ENCODE peak calls at places on chromosome 14, in five cellular contexts. M, W, R, A and Q are unnamed samples.

GRCh38 chr14:63745858-63746425 is 18.1 kb upstream of the SGPP1 start:
- DNase-seq in A (no peak), M (no peak), W (no peak), R (no peak), Q (no peak)

GRCh38 chr14:89625988-89626806 is 209.2 kb upstream of the FOXN3 start:
- DNase-seq in R (no peak), W (no peak), M (no peak), A (no peak), Q (no peak)

GRCh38 chr14:21041676-21042433 is at the start of gene RNASE7:
- DNase-seq in A (peak; percentile 46), W (peak; percentile 57), M (no peak), R (no peak), Q (no peak)

GRCh38 chr14:90266441-90267154 is 10.2 kb downstream of the PSMC1 start:
- DNase-seq in R (no peak), M (no peak), W (no peak), A (no peak), Q (no peak)

GRCh38 chr14:104827173-104828055 is 26.5 kb downstream of the ZBTB42 start:
- DNase-seq in A (peak; percentile 41), R (peak; percentile 63), W (no peak), M (peak; percentile 48), Q (peak; percentile 73)

GRCh38 chr14:91143862-91144261 is 30.0 kb downstream of the DGLUCY start:
- DNase-seq in W (peak; percentile 50), R (no peak), A (peak; percentile 18), M (no peak), Q (no peak)

GRCh38 chr14:59622641-59623040 is 46.0 kb upstream of the CCDC175 start:
- DNase-seq in M (no peak), W (no peak), R (no peak), A (no peak), Q (no peak)

GRCh38 chr14:52265248-52265647 is 2.2 kb upstream of the PTGDR start:
- DNase-seq in W (no peak), R (no peak), M (no peak), A (no peak), Q (no peak)

GRCh38 chr14:37550511-37550910 is 44.5 kb downstream of the FOXA1 start:
- DNase-seq in M (no peak), A (peak; percentile 44), R (no peak), W (no peak), Q (no peak)

GRCh38 chr14:61342486-61342885 is 21.1 kb downstream of the PRKCH start:
- DNase-seq in M (no peak), R (peak; percentile 55), A (no peak), W (no peak), Q (no peak)

GRCh38 chr14:26056232-26056631 is 541.6 kb downstream of the NOVA1 start:
- DNase-seq in W (no peak), M (no peak), A (no peak), R (no peak), Q (no peak)

GRCh38 chr14:57833304-57833703 is 32.6 kb downstream of the SLC35F4 start:
- DNase-seq in M (peak; percentile 96), W (peak; percentile 99), A (peak; percentile 98), R (no peak), Q (no peak)

GRCh38 chr14:103867523-103867953 is 20.2 kb upstream of the PPP1R13B start:
- DNase-seq in M (no peak), W (peak; percentile 84), R (no peak), A (no peak), Q (no peak)

GRCh38 chr14:93347850-93348249 is 868 bp downstream of the COX8C start:
- DNase-seq in A (no peak), W (no peak), M (no peak), R (no peak), Q (no peak)

GRCh38 chr14:39946796-39947195 is 514.6 kb upstream of the FBXO33 start:
- DNase-seq in W (peak; percentile 46), R (no peak), M (no peak), A (peak; percentile 1), Q (no peak)

GRCh38 chr14:60965402-60965801 is 15.5 kb downstream of the TRMT5 start:
- DNase-seq in M (no peak), R (no peak), A (peak; percentile 77), W (peak; percentile 27), Q (no peak)

GRCh38 chr14:51547260-51547659 is 104.5 kb upstream of the FRMD6 start:
- DNase-seq in W (peak; percentile 99), A (peak; percentile 100), R (no peak), M (peak; percentile 68), Q (no peak)

GRCh38 chr14:56886471-56887062 is 76.3 kb upstream of the OTX2 start:
- DNase-seq in A (no peak), R (no peak), W (no peak), M (no peak), Q (no peak)

GRCh38 chr14:74169906-74170305 is 69.3 kb upstream of the VSX2 start:
- DNase-seq in M (no peak), R (no peak), W (no peak), A (no peak), Q (no peak)

GRCh38 chr14:78259831-78260230 is 89.7 kb downstream of the NRXN3 start:
- DNase-seq in M (no peak), A (no peak), W (no peak), R (no peak), Q (no peak)

GRCh38 chr14:93231129-93231979 is 24.3 kb downstream of the UBR7 start:
- DNase-seq in M (no peak), A (peak; percentile 67), R (no peak), W (no peak), Q (no peak)

GRCh38 chr14:104975481-104976197 is 2.5 kb downstream of the AHNAK2 start:
- DNase-seq in R (peak; percentile 48), A (no peak), W (no peak), M (no peak), Q (peak; percentile 43)

GRCh38 chr14:75449703-75450102 is 21.9 kb downstream of the JDP2 start:
- DNase-seq in A (no peak), M (no peak), R (no peak), W (no peak), Q (no peak)

GRCh38 chr14:105030836-105031396 is 10.0 kb upstream of the CDCA4 start:
- DNase-seq in W (no peak), R (no peak), A (no peak), M (no peak), Q (no peak)

GRCh38 chr14:105475269-105475915 is 771 bp downstream of the CRIP2 start:
- DNase-seq in A (peak; percentile 61), M (no peak), W (peak; percentile 66), R (no peak), Q (peak; percentile 30)

GRCh38 chr14:102096569-102097188 is 9.8 kb upstream of the HSP90AA1 start:
- DNase-seq in W (peak; percentile 89), R (peak; percentile 75), A (peak; percentile 78), M (peak; percentile 50), Q (peak; percentile 85)

GRCh38 chr14:31420013-31420318 is 384 bp downstream of the HEATR5A start:
- DNase-seq in M (no peak), A (no peak), R (peak; percentile 90), W (peak; percentile 60), Q (peak; percentile 80)

GRCh38 chr14:95683793-95684192 is 2.4 kb upstream of the TCL1B start:
- DNase-seq in A (no peak), R (no peak), W (peak; percentile 20), M (peak; percentile 32), Q (no peak)
- TF ChIP-seq CTCF in A (peak; percentile 10), R (peak; percentile 34), W (peak; percentile 14), M (peak; percentile 81), Q (no peak)

GRCh38 chr14:100303925-100304324 is 2.3 kb downstream of the SLC25A29 start:
- DNase-seq in A (no peak), W (no peak), M (no peak), R (no peak), Q (no peak)

GRCh38 chr14:100304825-100305445 is 1.3 kb downstream of the SLC25A29 start:
- DNase-seq in W (peak; percentile 46), M (no peak), R (peak; percentile 76), A (peak; percentile 39), Q (peak; percentile 49)

GRCh38 chr14:100302616-100303015 is 3.6 kb downstream of the SLC25A29 start:
- DNase-seq in W (no peak), R (peak; percentile 29), M (no peak), A (no peak), Q (no peak)

GRCh38 chr14:100305446-100306255 is 593 bp downstream of the SLC25A29 start:
- DNase-seq in R (peak; percentile 76), M (no peak), A (no peak), W (no peak), Q (peak; percentile 55)

GRCh38 chr14:100303179-100303578 is 3.1 kb downstream of the SLC25A29 start:
- DNase-seq in W (peak; percentile 50), R (no peak), M (no peak), A (peak; percentile 38), Q (no peak)
- TF ChIP-seq CTCF in W (peak; percentile 44), R (peak; percentile 32), M (no peak), A (peak; percentile 76), Q (peak; percentile 54)

GRCh38 chr14:97781961-97782360 is 984.8 kb downstream of the VRK1 start:
- DNase-seq in M (no peak), R (no peak), W (no peak), A (no peak), Q (no peak)

GRCh38 chr14:97776890-97777564 is 979.8 kb downstream of the VRK1 start:
- DNase-seq in R (no peak), M (no peak), A (no peak), W (no peak), Q (no peak)

GRCh38 chr14:97780804-97781203 is 983.6 kb downstream of the VRK1 start:
- DNase-seq in A (no peak), W (no peak), M (no peak), R (no peak), Q (no peak)

GRCh38 chr14:97779140-97779539 is 982.0 kb downstream of the VRK1 start:
- DNase-seq in R (no peak), A (no peak), M (no peak), W (no peak), Q (no peak)

GRCh38 chr14:97777622-97778021 is 980.4 kb downstream of the VRK1 start:
- DNase-seq in R (no peak), W (no peak), A (no peak), M (no peak), Q (no peak)
- TF ChIP-seq CTCF in R (no peak), W (no peak), A (no peak), M (no peak), Q (no peak)

GRCh38 chr14:69366761-69367160 is 31.3 kb downstream of the ERH start:
- DNase-seq in M (no peak), R (no peak), A (no peak), W (no peak), Q (no peak)

GRCh38 chr14:69366069-69366468 is 32.0 kb downstream of the ERH start:
- DNase-seq in M (no peak), W (no peak), R (no peak), A (no peak), Q (no peak)

GRCh38 chr14:69360438-69361108 is 37.5 kb downstream of the ERH start:
- DNase-seq in A (no peak), W (no peak), M (no peak), R (no peak), Q (no peak)

GRCh38 chr14:69363964-69364363 is 34.1 kb downstream of the ERH start:
- DNase-seq in R (no peak), A (no peak), M (no peak), W (no peak), Q (no peak)

DNA sequence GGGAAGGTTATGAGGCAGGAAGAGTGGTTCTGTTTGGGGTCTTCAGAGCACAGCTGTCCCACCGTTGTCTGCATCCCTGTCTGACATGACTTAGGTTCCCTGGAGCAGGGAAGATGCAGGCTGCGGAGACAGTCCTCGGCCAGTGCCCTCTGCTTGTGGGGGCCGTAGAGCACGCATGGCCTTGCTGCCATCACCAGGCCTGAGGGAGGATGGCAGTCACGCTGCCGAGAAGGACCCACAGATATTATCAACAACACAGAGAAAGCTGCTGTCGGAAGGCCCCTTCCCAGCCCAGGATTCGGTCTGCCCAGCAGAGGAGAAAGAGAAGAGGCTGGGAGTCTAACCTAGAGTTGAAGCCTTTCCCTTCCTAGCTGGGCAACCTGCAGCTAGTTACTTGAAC is 35.0 kb downstream of the ERH start:
- DNase-seq in A (peak; percentile 48), M (no peak), R (no peak), W (no peak), Q (peak; percentile 51)
- TF ChIP-seq CTCF in A (peak; percentile 67), M (no peak), R (no peak), W (no peak), Q (peak; percentile 45)